ENCODE peak calls at places on chromosome 10, in six cellular contexts. One of them, this sample, is unnamed.

GRCh38 chr10:16016688-16017087 is 156.4 kb upstream of the MINDY3 start:
- DNase-seq in WTC11: no peak
- DNase-seq in A549: no peak
- DNase-seq in endothelial cell of umbilical vein: peak; percentile 12
- DNase-seq in H1: no peak
- DNase-seq in K562: peak; percentile 1
- DNase-seq in this sample: no peak

GRCh38 chr10:34280599-34281374 is 534.3 kb downstream of the PARD3 start:
- DNase-seq in WTC11: no peak
- DNase-seq in A549: peak; percentile 77
- DNase-seq in endothelial cell of umbilical vein: peak; percentile 93
- DNase-seq in H1: no peak
- DNase-seq in K562: peak; percentile 21
- DNase-seq in this sample: peak; percentile 29

GRCh38 chr10:131475043-131475442 is 163.5 kb upstream of the TCERG1L start:
- DNase-seq in WTC11: no peak
- DNase-seq in A549: no peak
- DNase-seq in endothelial cell of umbilical vein: no peak
- DNase-seq in H1: no peak
- DNase-seq in K562: no peak
- DNase-seq in this sample: no peak

GRCh38 chr10:30818854-30819253 is 189.3 kb upstream of the LYZL2 start:
- DNase-seq in WTC11: no peak
- DNase-seq in A549: no peak
- DNase-seq in endothelial cell of umbilical vein: no peak
- DNase-seq in H1: no peak
- DNase-seq in K562: no peak
- DNase-seq in this sample: no peak

GRCh38 chr10:29237786-29238185 is 51.1 kb upstream of the LYZL1 start:
- DNase-seq in WTC11: no peak
- DNase-seq in A549: no peak
- DNase-seq in endothelial cell of umbilical vein: no peak
- DNase-seq in H1: no peak
- DNase-seq in K562: no peak
- DNase-seq in this sample: no peak

GRCh38 chr10:124294811-124295770 is 123.6 kb downstream of the OAT start:
- DNase-seq in WTC11: no peak
- DNase-seq in A549: no peak
- DNase-seq in endothelial cell of umbilical vein: no peak
- DNase-seq in H1: no peak
- DNase-seq in K562: no peak
- DNase-seq in this sample: no peak

GRCh38 chr10:62384447-62385081 is 10.4 kb downstream of the ZNF365 start:
- DNase-seq in WTC11: no peak
- DNase-seq in A549: no peak
- DNase-seq in endothelial cell of umbilical vein: no peak
- DNase-seq in H1: no peak
- DNase-seq in K562: no peak
- DNase-seq in this sample: no peak

GRCh38 chr10:78769526-78769925 is 299.2 kb upstream of the ZMIZ1 start:
- DNase-seq in WTC11: no peak
- DNase-seq in A549: no peak
- DNase-seq in endothelial cell of umbilical vein: no peak
- DNase-seq in H1: no peak
- DNase-seq in K562: no peak
- DNase-seq in this sample: no peak

GRCh38 chr10:62457598-62457997 is 83.4 kb downstream of the ZNF365 start:
- DNase-seq in WTC11: no peak
- DNase-seq in A549: no peak
- DNase-seq in endothelial cell of umbilical vein: no peak
- DNase-seq in H1: no peak
- DNase-seq in K562: no peak
- DNase-seq in this sample: no peak

GRCh38 chr10:52615756-52616419 is 156.7 kb downstream of the MBL2 start:
- DNase-seq in WTC11: no peak
- DNase-seq in A549: no peak
- DNase-seq in endothelial cell of umbilical vein: no peak
- DNase-seq in H1: no peak
- DNase-seq in K562: no peak
- DNase-seq in this sample: no peak

GRCh38 chr10:13270877-13271551 is 28.9 kb downstream of the PHYH start:
- DNase-seq in WTC11: no peak
- DNase-seq in A549: peak; percentile 7
- DNase-seq in endothelial cell of umbilical vein: no peak
- DNase-seq in H1: no peak
- DNase-seq in K562: peak; percentile 30
- DNase-seq in this sample: no peak

GRCh38 chr10:101695404-101695732 is 398 bp upstream of the FBXW4 start:
- DNase-seq in WTC11: no peak
- DNase-seq in A549: no peak
- DNase-seq in endothelial cell of umbilical vein: peak; percentile 40
- DNase-seq in H1: no peak
- DNase-seq in K562: peak; percentile 18
- DNase-seq in this sample: no peak

GRCh38 chr10:4191894-4192293 is 406.9 kb upstream of the KLF6 start:
- DNase-seq in WTC11: no peak
- DNase-seq in A549: no peak
- DNase-seq in endothelial cell of umbilical vein: no peak
- DNase-seq in H1: no peak
- DNase-seq in K562: no peak
- DNase-seq in this sample: no peak

GRCh38 chr10:118020365-118020764 is 26.4 kb downstream of the RAB11FIP2 start:
- DNase-seq in WTC11: peak; percentile 56
- DNase-seq in A549: no peak
- DNase-seq in endothelial cell of umbilical vein: no peak
- DNase-seq in H1: peak; percentile 63
- DNase-seq in K562: no peak
- DNase-seq in this sample: no peak

GRCh38 chr10:110176122-110176521 is 31.3 kb upstream of the MXI1 start:
- DNase-seq in WTC11: no peak
- DNase-seq in A549: no peak
- DNase-seq in endothelial cell of umbilical vein: peak; percentile 14
- DNase-seq in H1: no peak
- DNase-seq in K562: no peak
- DNase-seq in this sample: no peak

GRCh38 chr10:132536241-132536963 is 1.2 kb upstream of the INPP5A start:
- DNase-seq in WTC11: no peak
- DNase-seq in A549: peak; percentile 28
- DNase-seq in endothelial cell of umbilical vein: no peak
- DNase-seq in H1: no peak
- DNase-seq in K562: no peak
- DNase-seq in this sample: no peak

GRCh38 chr10:111379521-111379920 is 302.7 kb downstream of the ADRA2A start:
- DNase-seq in WTC11: no peak
- DNase-seq in A549: no peak
- DNase-seq in endothelial cell of umbilical vein: no peak
- DNase-seq in H1: no peak
- DNase-seq in K562: no peak
- DNase-seq in this sample: no peak

GRCh38 chr10:102299873-102300272 is 54.5 kb downstream of the GBF1 start:
- DNase-seq in WTC11: no peak
- DNase-seq in A549: no peak
- DNase-seq in endothelial cell of umbilical vein: no peak
- DNase-seq in H1: no peak
- DNase-seq in K562: no peak
- DNase-seq in this sample: no peak

GRCh38 chr10:5094265-5095205 is at the start of gene AKR1C3:
- DNase-seq in WTC11: no peak
- DNase-seq in A549: peak; percentile 94
- DNase-seq in endothelial cell of umbilical vein: peak; percentile 83
- DNase-seq in H1: peak; percentile 48
- DNase-seq in K562: peak; percentile 62
- DNase-seq in this sample: peak; percentile 78

GRCh38 chr10:60414111-60414510 is 24.4 kb upstream of the ANK3 start:
- DNase-seq in WTC11: no peak
- DNase-seq in A549: no peak
- DNase-seq in endothelial cell of umbilical vein: peak; percentile 15
- DNase-seq in H1: no peak
- DNase-seq in K562: no peak
- DNase-seq in this sample: no peak

GRCh38 chr10:97785731-97786130 is 13.9 kb upstream of the SFRP5 start:
- DNase-seq in WTC11: no peak
- DNase-seq in A549: no peak
- DNase-seq in endothelial cell of umbilical vein: no peak
- DNase-seq in H1: no peak
- DNase-seq in K562: no peak
- DNase-seq in this sample: no peak

GRCh38 chr10:126712681-126713080 is 42.2 kb upstream of the C10orf90 start:
- DNase-seq in WTC11: no peak
- DNase-seq in A549: no peak
- DNase-seq in endothelial cell of umbilical vein: no peak
- DNase-seq in H1: peak; percentile 20
- DNase-seq in K562: no peak
- DNase-seq in this sample: no peak

GRCh38 chr10:72173635-72174296 is 42.0 kb upstream of the ANAPC16 start:
- DNase-seq in WTC11: no peak
- DNase-seq in A549: peak; percentile 89
- DNase-seq in endothelial cell of umbilical vein: no peak
- DNase-seq in H1: no peak
- DNase-seq in K562: peak; percentile 24
- DNase-seq in this sample: peak; percentile 42

GRCh38 chr10:94133239-94133638 is 139.5 kb downstream of the PLCE1 start:
- DNase-seq in WTC11: no peak
- DNase-seq in A549: no peak
- DNase-seq in endothelial cell of umbilical vein: no peak
- DNase-seq in H1: no peak
- DNase-seq in K562: no peak
- DNase-seq in this sample: no peak

GRCh38 chr10:133464582-133465031 is 10.9 kb downstream of the SCART1 start:
- DNase-seq in WTC11: no peak
- DNase-seq in A549: no peak
- DNase-seq in endothelial cell of umbilical vein: no peak
- DNase-seq in H1: no peak
- DNase-seq in K562: no peak
- DNase-seq in this sample: no peak

GRCh38 chr10:110456046-110456445 is 41.7 kb upstream of the DUSP5 start:
- DNase-seq in WTC11: no peak
- DNase-seq in A549: peak; percentile 25
- DNase-seq in endothelial cell of umbilical vein: peak; percentile 62
- DNase-seq in H1: no peak
- DNase-seq in K562: no peak
- DNase-seq in this sample: no peak

GRCh38 chr10:118840071-118840775 is 85.5 kb upstream of the CACUL1 start:
- DNase-seq in WTC11: no peak
- DNase-seq in A549: no peak
- DNase-seq in endothelial cell of umbilical vein: no peak
- DNase-seq in H1: no peak
- DNase-seq in K562: peak; percentile 43
- DNase-seq in this sample: no peak

GRCh38 chr10:110410329-110411046 is 87.2 kb upstream of the DUSP5 start:
- DNase-seq in WTC11: no peak
- DNase-seq in A549: peak; percentile 98
- DNase-seq in endothelial cell of umbilical vein: peak; percentile 89
- DNase-seq in H1: no peak
- DNase-seq in K562: no peak
- DNase-seq in this sample: peak; percentile 42

GRCh38 chr10:93873427-93874115 is 20.2 kb upstream of the SLC35G1 start:
- DNase-seq in WTC11: no peak
- DNase-seq in A549: peak; percentile 62
- DNase-seq in endothelial cell of umbilical vein: no peak
- DNase-seq in H1: no peak
- DNase-seq in K562: peak; percentile 45
- DNase-seq in this sample: no peak

GRCh38 chr10:126917375-126917774 is 12.1 kb downstream of the DOCK1 start:
- DNase-seq in WTC11: no peak
- DNase-seq in A549: no peak
- DNase-seq in endothelial cell of umbilical vein: no peak
- DNase-seq in H1: no peak
- DNase-seq in K562: no peak
- DNase-seq in this sample: no peak

GRCh38 chr10:18713077-18713476 is 53.8 kb downstream of the ARL5B start:
- DNase-seq in WTC11: no peak
- DNase-seq in A549: peak; percentile 58
- DNase-seq in endothelial cell of umbilical vein: no peak
- DNase-seq in H1: no peak
- DNase-seq in K562: no peak
- DNase-seq in this sample: peak; percentile 53

GRCh38 chr10:18710201-18710653 is 51.0 kb downstream of the ARL5B start:
- DNase-seq in WTC11: peak; percentile 22
- DNase-seq in A549: no peak
- DNase-seq in endothelial cell of umbilical vein: no peak
- DNase-seq in H1: no peak
- DNase-seq in K562: peak; percentile 18
- DNase-seq in this sample: no peak
- TF ChIP-seq JUN in WTC11: no peak
- TF ChIP-seq JUN in A549: no peak
- TF ChIP-seq JUN in endothelial cell of umbilical vein: no peak
- TF ChIP-seq JUN in H1: no peak
- TF ChIP-seq JUN in K562: no peak
- TF ChIP-seq JUN in this sample: no peak

GRCh38 chr10:14487511-14487909 is 156.8 kb upstream of the FRMD4A start:
- DNase-seq in WTC11: no peak
- DNase-seq in A549: no peak
- DNase-seq in endothelial cell of umbilical vein: peak; percentile 20
- DNase-seq in H1: peak; percentile 19
- DNase-seq in K562: no peak
- DNase-seq in this sample: no peak
- TF ChIP-seq JUN in WTC11: no peak
- TF ChIP-seq JUN in A549: no peak
- TF ChIP-seq JUN in endothelial cell of umbilical vein: no peak
- TF ChIP-seq JUN in H1: no peak
- TF ChIP-seq JUN in K562: no peak
- TF ChIP-seq JUN in this sample: no peak

DNA sequence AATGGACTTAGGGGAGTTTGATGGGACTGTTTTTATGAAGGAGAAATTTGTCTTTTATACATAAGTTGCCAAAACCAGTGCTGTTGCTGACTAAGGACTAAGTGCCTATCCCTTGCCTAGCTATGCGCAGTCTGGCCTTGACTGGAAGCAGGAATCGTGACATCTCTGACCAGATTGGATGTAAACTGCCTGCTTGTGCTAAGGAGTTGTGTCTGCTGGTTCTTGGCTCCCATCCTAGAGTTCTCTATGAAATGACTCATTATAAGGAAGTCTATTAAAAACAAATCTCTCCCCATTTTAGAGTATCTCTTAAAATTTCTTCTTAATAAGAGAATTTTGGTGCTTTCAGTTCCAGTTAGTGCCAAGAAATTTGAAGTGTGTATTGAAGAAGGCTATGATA is 77.5 kb downstream of the BICC1 start:
- DNase-seq in WTC11: no peak
- DNase-seq in A549: peak; percentile 84
- DNase-seq in endothelial cell of umbilical vein: peak; percentile 51
- DNase-seq in H1: no peak
- DNase-seq in K562: no peak
- DNase-seq in this sample: no peak
- TF ChIP-seq JUN in WTC11: no peak
- TF ChIP-seq JUN in A549: peak; percentile 29
- TF ChIP-seq JUN in endothelial cell of umbilical vein: no peak
- TF ChIP-seq JUN in H1: no peak
- TF ChIP-seq JUN in K562: no peak
- TF ChIP-seq JUN in this sample: no peak

DNA sequence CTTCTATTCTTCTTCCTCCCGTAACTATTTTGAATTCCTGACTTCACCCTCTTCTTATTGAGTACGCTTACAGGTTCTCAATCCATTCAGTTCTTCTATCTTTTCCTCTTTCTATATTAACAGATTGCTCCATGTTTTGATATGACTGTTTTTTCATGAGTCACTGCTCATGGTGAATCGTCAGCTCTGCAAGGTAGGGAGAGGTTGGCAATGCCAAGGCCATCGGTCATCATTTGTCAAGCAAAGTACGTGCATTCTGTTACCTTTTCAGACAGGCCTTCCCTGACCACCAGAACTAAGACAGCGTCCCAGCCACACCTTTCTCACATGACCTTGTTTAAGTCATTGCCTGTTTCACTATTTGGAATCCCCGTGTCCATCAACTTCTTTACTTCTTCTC is 1001.9 kb upstream of the SORCS1 start:
- DNase-seq in WTC11: no peak
- DNase-seq in A549: no peak
- DNase-seq in endothelial cell of umbilical vein: no peak
- DNase-seq in H1: no peak
- DNase-seq in K562: no peak
- DNase-seq in this sample: no peak
- TF ChIP-seq JUN in WTC11: no peak
- TF ChIP-seq JUN in A549: no peak
- TF ChIP-seq JUN in endothelial cell of umbilical vein: no peak
- TF ChIP-seq JUN in H1: no peak
- TF ChIP-seq JUN in K562: no peak
- TF ChIP-seq JUN in this sample: no peak

This sample was measured in HepG2.